ENCODE peak calls at places on chromosomes 16 and 17, in eight cellular contexts. R is endothelial cell of umbilical vein; K is gastrocnemius medialis; J is cardiac muscle cell; E is CD4-positive, CD25-positive, alpha-beta regulatory T cell; B is endodermal cell; U is Karpas-422; L is lower lobe of right lung. I is an unnamed sample.

GRCh38 chr16:15874745-15875314 is 13.6 kb downstream of the CEP20 start:
- DNase-seq in K (peak; percentile 11), U (peak; percentile 64), J (peak; percentile 68), E (peak; percentile 36), B (peak; percentile 84), L (no peak), R (peak; percentile 84), I (no peak)

GRCh38 chr17:70613681-70614080 is 444.3 kb downstream of the KCNJ2 start:
- DNase-seq in E (no peak), J (no peak), B (no peak), K (no peak), R (no peak), L (no peak), U (no peak), I (no peak)

GRCh38 chr16:4940719-4941118 is 3.8 kb upstream of the PPL start:
- DNase-seq in K (no peak), L (no peak), J (no peak), B (peak; percentile 67), U (no peak), E (no peak), R (no peak), I (no peak)

GRCh38 chr16:79294568-79294967 is 306.0 kb downstream of the MAF start:
- DNase-seq in R (no peak), E (no peak), J (no peak), B (no peak), K (no peak), U (no peak), L (no peak), I (no peak)

GRCh38 chr17:77709594-77709993 is 248.9 kb upstream of the TNRC6C start:
- DNase-seq in J (no peak), B (peak; percentile 39), U (no peak), L (no peak), K (no peak), R (no peak), E (no peak), I (no peak)

GRCh38 chr17:29611351-29612093 is 11.2 kb downstream of the CORO6 start:
- DNase-seq in E (no peak), B (no peak), U (no peak), R (no peak), J (no peak), L (no peak), K (no peak), I (no peak)

GRCh38 chr17:57989011-57989345 is 924 bp upstream of the VEZF1 start:
- DNase-seq in J (peak; percentile 38), B (peak; percentile 62), E (no peak), R (peak; percentile 55), L (no peak), U (peak; percentile 68), K (no peak), I (no peak)

GRCh38 chr16:55239723-55240122 is 84.3 kb upstream of the IRX6 start:
- DNase-seq in E (no peak), L (no peak), K (no peak), R (no peak), U (no peak), B (no peak), J (no peak), I (no peak)

GRCh38 chr17:32007463-32008298 is 498 bp downstream of the LRRC37B start:
- DNase-seq in R (peak; percentile 48), K (peak; percentile 19), B (peak; percentile 85), E (peak; percentile 60), U (peak; percentile 61), L (peak; percentile 56), J (peak; percentile 60), I (peak; percentile 53)

GRCh38 chr16:70593544-70593943 is 52.8 kb upstream of the IL34 start:
- DNase-seq in L (no peak), R (no peak), K (no peak), J (no peak), B (no peak), U (no peak), E (no peak), I (no peak)

GRCh38 chr17:47999612-48000011 is 28.7 kb downstream of the CDK5RAP3 start:
- DNase-seq in L (peak; percentile 32), J (no peak), U (peak; percentile 52), E (peak; percentile 22), R (peak; percentile 21), B (peak; percentile 79), K (no peak), I (no peak)

GRCh38 chr16:53007095-53007494 is 45.6 kb downstream of the CHD9NB start:
- DNase-seq in U (peak; percentile 50), L (no peak), K (no peak), R (no peak), J (peak; percentile 40), B (peak; percentile 63), E (no peak), I (no peak)

GRCh38 chr17:3471599-3471998 is at the start of gene SPATA22:
- DNase-seq in B (no peak), E (no peak), K (no peak), L (no peak), R (no peak), J (no peak), U (no peak), I (no peak)

GRCh38 chr17:75622771-75623273 is 10.4 kb upstream of the SMIM5 start:
- DNase-seq in R (no peak), B (no peak), K (no peak), J (no peak), E (no peak), L (no peak), U (no peak), I (no peak)

GRCh38 chr17:7840441-7840840 is 6.4 kb downstream of the KDM6B start:
- DNase-seq in R (no peak), K (no peak), J (no peak), L (no peak), E (no peak), B (no peak), U (no peak), I (no peak)

GRCh38 chr17:7841622-7842379 is 7.8 kb downstream of the KDM6B start:
- DNase-seq in B (peak; percentile 99), E (peak; percentile 81), K (peak; percentile 88), U (peak; percentile 98), L (peak; percentile 91), R (peak; percentile 92), J (peak; percentile 99), I (peak; percentile 98)

GRCh38 chr17:7841309-7841621 is 7.2 kb downstream of the KDM6B start:
- DNase-seq in U (peak; percentile 84), K (no peak), J (peak; percentile 52), E (no peak), R (no peak), B (no peak), L (no peak), I (no peak)

GRCh38 chr17:7839890-7840260 is 5.9 kb downstream of the KDM6B start:
- DNase-seq in J (peak; percentile 35), B (peak; percentile 41), L (no peak), R (no peak), E (peak; percentile 54), U (peak; percentile 88), K (no peak), I (no peak)

DNA sequence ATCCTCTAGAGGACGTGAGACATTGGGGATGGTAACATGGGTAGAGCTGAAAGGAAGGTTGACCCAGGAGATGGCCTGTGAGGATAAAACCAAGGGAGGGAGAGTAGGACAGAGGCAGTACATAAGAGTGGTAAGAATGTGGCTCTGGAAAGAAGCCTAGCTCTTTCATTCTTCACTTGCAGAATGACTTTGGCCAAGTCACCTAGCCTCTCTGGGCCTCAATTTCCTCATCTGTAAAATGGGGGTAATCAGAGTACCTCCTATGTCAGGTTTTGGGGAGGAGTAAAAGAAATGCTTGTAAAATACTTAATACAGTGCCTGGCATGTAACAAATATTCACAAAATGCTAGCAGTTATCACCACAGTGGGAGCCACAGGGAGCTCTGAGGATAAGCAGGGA is 6.9 kb downstream of the KDM6B start:
- DNase-seq in L (no peak), U (no peak), E (no peak), B (no peak), R (no peak), K (no peak), J (no peak), I (no peak)
- H3K4me3 ChIP-seq in L (peak overlapping the region; percentile 79), U (peak overlapping the region; percentile 88), E (peak overlapping the region; percentile 70), B (peak overlapping the region; percentile 93), R (no peak overlapping the region), K (peak overlapping the region; percentile 96), J (peak overlapping the region; percentile 40), I (no peak overlapping the region)

GRCh38 chr16:58028541-58029070 is 3.1 kb downstream of the MMP15 start:
- DNase-seq in U (no peak), B (peak; percentile 79), L (no peak), K (no peak), E (no peak), R (no peak), J (no peak), I (no peak)
- H3K4me1 ChIP-seq in U (peaks cover 55% of the 10 kb centered on the region), B (peaks cover 26% of the 10 kb centered on the region), L (peaks cover 91% of the 10 kb centered on the region), K (peaks cover 45% of the 10 kb centered on the region), E (peaks cover 29% of the 10 kb centered on the region), R (peaks cover 9% of the 10 kb centered on the region), J (peaks cover 65% of the 10 kb centered on the region), I (no peaks in the 10 kb centered on the region)

GRCh38 chr16:66430214-66430613 is 3.1 kb downstream of the BEAN1 start:
- DNase-seq in E (no peak), K (no peak), B (no peak), J (no peak), L (no peak), R (no peak), U (no peak), I (no peak)
- H3K27me3 ChIP-seq in E (peaks cover 33% of the 10 kb centered on the region), K (peaks cover 49% of the 10 kb centered on the region), B (peaks cover 59% of the 10 kb centered on the region), J (peaks cover 63% of the 10 kb centered on the region), L (peaks cover 30% of the 10 kb centered on the region), R (peaks cover 65% of the 10 kb centered on the region), U (no peaks in the 10 kb centered on the region), I (no peaks in the 10 kb centered on the region)

GRCh38 chr17:82457790-82458129 is 781 bp upstream of the NARF start:
- DNase-seq in E (no peak), K (no peak), U (no peak), B (no peak), J (no peak), L (no peak), R (no peak), I (no peak)

GRCh38 chr17:82458885-82459424 is 414 bp downstream of the NARF start:
- DNase-seq in U (peak; percentile 61), K (no peak), L (no peak), R (peak; percentile 78), B (peak; percentile 76), J (peak; percentile 25), E (peak; percentile 39), I (peak; percentile 74)

GRCh38 chr17:82458130-82458884 is at the start of gene NARF:
- DNase-seq in K (peak; percentile 99), L (peak; percentile 98), U (peak; percentile 98), E (peak; percentile 98), B (peak; percentile 100), R (peak; percentile 98), J (peak; percentile 99), I (peak; percentile 98)

GRCh38 chr17:82461827-82462524 is 3.4 kb downstream of the NARF start:
- DNase-seq in K (no peak), U (no peak), E (no peak), L (no peak), B (peak; percentile 47), R (no peak), J (peak; percentile 52), I (no peak)

DNA sequence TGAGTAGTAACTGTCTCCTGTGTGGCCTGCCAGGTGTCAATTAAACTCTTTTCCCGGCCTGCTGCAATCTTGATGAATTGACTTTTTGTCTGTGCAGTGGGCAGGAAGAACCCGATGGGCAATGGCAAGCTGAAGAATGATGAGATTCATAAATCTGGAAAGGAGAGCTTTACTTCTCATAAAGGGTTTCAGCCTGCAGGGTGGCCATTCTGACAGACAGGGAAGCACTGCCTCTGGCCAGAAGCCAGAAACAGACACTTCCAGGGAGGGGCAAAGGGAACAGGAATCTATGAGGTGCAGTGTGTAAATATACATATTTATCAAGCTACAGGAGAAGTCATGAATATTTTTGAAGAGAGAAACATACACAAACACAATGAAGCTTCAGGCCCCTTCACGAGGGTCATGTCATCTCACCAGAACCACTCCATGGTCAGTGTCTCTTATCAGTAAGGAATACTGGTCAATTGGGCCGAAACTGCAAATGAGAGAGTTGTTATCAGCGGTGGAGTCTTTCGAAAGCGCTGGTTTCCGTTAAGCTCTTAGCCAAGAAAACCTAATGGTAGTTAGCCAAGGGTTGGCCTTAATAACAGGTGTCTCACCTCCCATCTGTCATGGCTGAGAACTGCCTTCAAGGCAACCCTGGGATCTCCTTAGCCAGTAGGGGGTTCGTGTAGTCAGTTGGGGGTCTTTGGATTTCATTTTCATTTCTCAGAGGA is 1.3 kb upstream of the NARF start:
- DNase-seq in L (no peak), B (peak; percentile 44), R (no peak), E (no peak), K (no peak), U (peak; percentile 43), J (no peak), I (no peak)
- H3K4me3 ChIP-seq in L (peak overlapping the region; percentile 96), B (peak overlapping the region; percentile 86), R (peak overlapping the region; percentile 45), E (peak overlapping the region; percentile 84), K (peak overlapping the region; percentile 98), U (peak overlapping the region; percentile 95), J (peak overlapping the region; percentile 64), I (no peak overlapping the region)

I was measured in aorta.